ENCODE peak calls at places on chromosomes 7 and 10, in seven cellular contexts. D, R, N, X, U, T and A are unnamed samples.

GRCh38 chr10:124264271-124264670 is 154.5 kb downstream of the OAT start:
- DNase-seq in X (no peak), D (no peak), N (no peak), U (no peak), R (no peak), T (no peak), A (no peak)

GRCh38 chr10:92238586-92239098 is 52.2 kb downstream of the CPEB3 start:
- DNase-seq in R (no peak), U (no peak), X (no peak), N (no peak), T (no peak), D (peak), A (no peak)

GRCh38 chr7:79774150-79774549 is 320.7 kb upstream of the MAGI2 start:
- DNase-seq in N (no peak), R (no peak), U (no peak), X (no peak), D (no peak), T (no peak), A (no peak)

GRCh38 chr7:28037220-28038010 is 143.2 kb downstream of the JAZF1 start:
- DNase-seq in N (no peak), D (peak), X (peak), T (no peak), R (no peak), U (no peak), A (no peak)

GRCh38 chr7:121275204-121275603 is 53.6 kb upstream of the WNT16 start:
- DNase-seq in D (no peak), R (no peak), T (no peak), X (no peak), U (no peak), N (no peak), A (no peak)

GRCh38 chr10:78925800-78926319 is 142.9 kb upstream of the ZMIZ1 start:
- DNase-seq in R (no peak), X (peak), U (no peak), N (no peak), T (no peak), D (peak), A (no peak)

GRCh38 chr10:124717358-124717757 is 26.8 kb downstream of the FAM53B start:
- DNase-seq in T (no peak), X (no peak), D (no peak), N (no peak), R (no peak), U (no peak), A (no peak)

GRCh38 chr7:157003445-157004049 is 6.9 kb downstream of the MNX1 start:
- DNase-seq in R (no peak), U (no peak), T (no peak), N (no peak), X (no peak), D (no peak), A (no peak)

GRCh38 chr7:139739863-139740597 is 37.8 kb downstream of the HIPK2 start:
- DNase-seq in N (no peak), R (no peak), T (no peak), U (no peak), D (no peak), X (no peak), A (no peak)

GRCh38 chr10:17787087-17787942 is 21.8 kb upstream of the MRC1 start:
- DNase-seq in T (no peak), X (peak), N (no peak), R (no peak), U (no peak), D (no peak), A (no peak)

GRCh38 chr7:130674456-130674855 is 5.9 kb upstream of the COPG2 start:
- DNase-seq in U (no peak), T (no peak), R (no peak), D (no peak), N (no peak), X (no peak), A (no peak)

GRCh38 chr10:46546591-46547330 is 9.7 kb downstream of the GPRIN2 start:
- DNase-seq in U (peak), D (peak), N (peak), R (no peak), T (no peak), X (no peak), A (no peak)

GRCh38 chr7:102914585-102914984 is 1.8 kb downstream of the LRRC17 start:
- DNase-seq in R (no peak), D (no peak), N (no peak), U (peak), T (no peak), X (no peak), A (no peak)

GRCh38 chr7:79591275-79591623 is 137.8 kb upstream of the MAGI2 start:
- DNase-seq in N (no peak), D (no peak), R (no peak), T (no peak), U (no peak), X (no peak), A (no peak)

GRCh38 chr10:52999258-52999657 is 226.7 kb upstream of the MBL2 start:
- DNase-seq in X (no peak), R (no peak), D (no peak), U (no peak), N (no peak), T (no peak), A (no peak)

GRCh38 chr10:73991846-73992245 is 6.1 kb upstream of the VCL start:
- DNase-seq in R (peak), X (no peak), U (no peak), D (no peak), T (peak), N (peak), A (no peak)

GRCh38 chr7:473211-473734 is 46.4 kb downstream of the PDGFA start:
- DNase-seq in N (no peak), U (no peak), D (peak), T (no peak), R (no peak), X (no peak), A (no peak)

GRCh38 chr10:67650558-67650957 is 45.4 kb downstream of the CTNNA3 start:
- DNase-seq in T (no peak), X (no peak), U (no peak), R (no peak), N (no peak), D (no peak), A (no peak)

GRCh38 chr10:104299031-104299904 is 30.3 kb downstream of the GSTO2 start:
- DNase-seq in T (no peak), X (no peak), U (no peak), R (no peak), D (no peak), N (no peak), A (no peak)

GRCh38 chr10:133460208-133460769 is 6.5 kb downstream of the SCART1 start:
- DNase-seq in U (no peak), D (no peak), T (no peak), X (no peak), N (no peak), R (no peak), A (no peak)

GRCh38 chr7:1539346-1540321 is 9.1 kb downstream of the MAFK start:
- DNase-seq in U (no peak), T (no peak), X (no peak), D (no peak), N (no peak), R (no peak), A (no peak)